ENCODE peak calls at places on chromosome 10, in four cellular contexts. R, L, S and O are unnamed samples.

GRCh38 chr10:110081914-110082313 is 74.1 kb downstream of the ADD3 start:
- DNase-seq in R (peak), L (no peak), S (peak), O (peak)

GRCh38 chr10:126904807-126905686 is at the start of gene DOCK1:
- DNase-seq in R (peak), L (peak), S (peak), O (peak)

GRCh38 chr10:64113796-64114195 is 592.6 kb downstream of the REEP3 start:
- DNase-seq in R (no peak), L (no peak), S (peak), O (no peak)

GRCh38 chr10:124168991-124169826 is 75.8 kb upstream of the CHST15 start:
- DNase-seq in R (no peak), L (no peak), S (no peak), O (no peak)

GRCh38 chr10:70425096-70425495 is 16.4 kb downstream of the NODAL start:
- DNase-seq in R (no peak), L (no peak), S (no peak), O (no peak)

GRCh38 chr10:91051834-91052233 is 130.9 kb upstream of the ANKRD1 start:
- DNase-seq in R (no peak), L (no peak), S (no peak), O (no peak)

GRCh38 chr10:125928928-125929585 is 32.7 kb downstream of the FANK1 start:
- DNase-seq in R (no peak), L (no peak), S (no peak), O (no peak)

GRCh38 chr10:52615756-52616419 is 156.7 kb downstream of the MBL2 start:
- DNase-seq in R (no peak), L (no peak), S (no peak), O (no peak)

GRCh38 chr10:89129850-89130396 is 77.2 kb downstream of the CH25H start:
- DNase-seq in R (peak), L (peak), S (peak), O (peak)

GRCh38 chr10:25130911-25131310 is 43.9 kb upstream of the GPR158 start:
- DNase-seq in R (peak), L (peak), S (peak), O (no peak)

GRCh38 chr10:91046891-91047290 is 126.0 kb upstream of the ANKRD1 start:
- DNase-seq in R (no peak), L (no peak), S (no peak), O (no peak)

GRCh38 chr10:124649209-124649608 is 95.0 kb downstream of the FAM53B start:
- DNase-seq in R (no peak), L (peak), S (no peak), O (peak)

GRCh38 chr10:129971381-129972144 is 7.5 kb upstream of the EBF3 start:
- DNase-seq in R (peak), L (peak), S (peak), O (no peak)

GRCh38 chr10:112958275-112958995 is 8.4 kb downstream of the TCF7L2 start:
- DNase-seq in R (peak), L (peak), S (peak), O (peak)

GRCh38 chr10:71131508-71132088 is 80.8 kb upstream of the UNC5B start:
- DNase-seq in R (no peak), L (no peak), S (no peak), O (no peak)

GRCh38 chr10:103855424-103855823 is at the start of gene SH3PXD2A:
- DNase-seq in R (peak), L (peak), S (no peak), O (no peak)

GRCh38 chr10:128064615-128065580 is 61.3 kb downstream of the MKI67 start:
- DNase-seq in R (peak), L (peak), S (peak), O (peak)

GRCh38 chr10:132311338-132311939 is 3.7 kb upstream of the STK32C start:
- DNase-seq in R (no peak), L (no peak), S (peak), O (no peak)

GRCh38 chr10:100167521-100168312 is 18.1 kb downstream of the ERLIN1 start:
- DNase-seq in R (no peak), L (no peak), S (no peak), O (no peak)

GRCh38 chr10:108911814-108912541 is 1011.3 kb downstream of the XPNPEP1 start:
- DNase-seq in R (peak), L (peak), S (peak), O (peak)

GRCh38 chr10:130231211-130231850 is 95.1 kb downstream of the GLRX3 start:
- DNase-seq in R (no peak), L (no peak), S (no peak), O (no peak)

GRCh38 chr10:113087082-113088029 is 137.3 kb downstream of the TCF7L2 start:
- DNase-seq in R (peak), L (peak), S (peak), O (peak)

GRCh38 chr10:117539271-117539876 is 3.2 kb upstream of the EMX2 start:
- DNase-seq in R (no peak), L (no peak), S (no peak), O (no peak)

GRCh38 chr10:1468777-1469176 is 268.5 kb downstream of the ADARB2 start:
- DNase-seq in R (no peak), L (no peak), S (no peak), O (no peak)

GRCh38 chr10:636769-637168 is 52.7 kb downstream of the DIP2C start:
- DNase-seq in R (no peak), L (no peak), S (no peak), O (no peak)